ENCODE peak calls at places on chromosomes 5 and 9, in eight cellular contexts. I is left lung; P is fibroblast of lung; M is CD8-positive, alpha-beta T cell; O is skeletal muscle cell; S is fibroblast of mammary gland; C is A549; B is SJCRH30. Y is an unnamed sample.

GRCh38 chr5:10808347-10809212 is 47.5 kb upstream of the DAP start:
- DNase-seq in O (no peak), B (no peak), S (no peak), P (no peak), M (no peak), C (no peak), I (no peak), Y (no peak)

GRCh38 chr5:93654676-93655075 is 71.7 kb downstream of the NR2F1 start:
- DNase-seq in P (no peak), O (no peak), I (no peak), C (no peak), B (no peak), M (no peak), S (peak), Y (no peak)

GRCh38 chr5:140800816-140801493 is at the start of gene PCDHA3:
- DNase-seq in P (peak), B (no peak), M (no peak), S (peak), I (peak), O (no peak), C (peak), Y (no peak)

GRCh38 chr9:78296208-78296892 is 575 bp upstream of the PSAT1 start:
- DNase-seq in C (peak), S (peak), I (peak), P (peak), B (peak), O (no peak), M (no peak), Y (peak)

GRCh38 chr5:140219068-140219971 is 44.3 kb downstream of the CYSTM1 start:
- DNase-seq in S (peak), B (no peak), C (no peak), O (no peak), I (no peak), M (no peak), P (peak), Y (no peak)

GRCh38 chr9:118522093-118523028 is 818.2 kb downstream of the TLR4 start:
- DNase-seq in I (no peak), M (no peak), P (peak), C (peak), O (peak), S (peak), B (peak), Y (peak)

GRCh38 chr9:31272456-31273295 is 1111.8 kb upstream of the ACO1 start:
- DNase-seq in I (no peak), O (no peak), S (no peak), M (no peak), B (no peak), P (no peak), C (no peak), Y (no peak)

GRCh38 chr9:88380118-88380517 is 8.1 kb upstream of the SPIN1 start:
- DNase-seq in O (no peak), P (no peak), B (no peak), C (no peak), M (no peak), S (no peak), I (no peak), Y (no peak)

GRCh38 chr9:13513710-13514444 is 234.4 kb upstream of the MPDZ start:
- DNase-seq in I (no peak), C (no peak), P (peak), M (no peak), O (no peak), S (no peak), B (peak), Y (no peak)

GRCh38 chr5:76818844-76819831 is at the start of gene F2RL1:
- DNase-seq in C (peak), M (no peak), S (peak), I (peak), P (peak), B (no peak), O (no peak), Y (peak)

GRCh38 chr9:36074870-36075532 is 38.3 kb downstream of the RECK start:
- DNase-seq in B (peak), I (no peak), C (peak), O (peak), M (no peak), S (peak), P (peak), Y (peak)

GRCh38 chr5:6408627-6409446 is 30.5 kb upstream of the MED10 start:
- DNase-seq in P (no peak), O (no peak), B (no peak), S (peak), I (no peak), M (no peak), C (no peak), Y (no peak)

GRCh38 chr9:31243386-31243785 is 1141.1 kb upstream of the ACO1 start:
- DNase-seq in P (no peak), O (no peak), C (no peak), B (no peak), M (no peak), I (no peak), S (no peak), Y (no peak)

GRCh38 chr5:126896170-126896717 is 119.3 kb downstream of the LMNB1 start:
- DNase-seq in S (no peak), O (no peak), I (no peak), C (no peak), P (no peak), B (no peak), M (no peak), Y (no peak)

GRCh38 chr9:99241106-99241505 is 19.0 kb downstream of the SEC61B start:
- DNase-seq in P (no peak), S (no peak), O (no peak), B (no peak), I (no peak), M (no peak), C (no peak), Y (no peak)

GRCh38 chr9:4662989-4663792 is 1.1 kb downstream of the PLPP6 start:
- DNase-seq in C (peak), S (no peak), B (no peak), I (no peak), O (no peak), M (no peak), P (no peak), Y (no peak)

GRCh38 chr5:74816875-74817274 is 49.3 kb downstream of the FAM169A start:
- DNase-seq in M (no peak), B (no peak), P (no peak), O (no peak), I (no peak), C (no peak), S (no peak), Y (no peak)

GRCh38 chr9:126500600-126501382 is 112.9 kb upstream of the LMX1B start:
- DNase-seq in B (peak), O (peak), I (peak), P (peak), C (peak), S (peak), M (peak), Y (peak)

GRCh38 chr9:113886003-113886324 is 9.9 kb downstream of the ZNF618 start:
- DNase-seq in O (no peak), M (no peak), C (no peak), P (peak), B (no peak), S (peak), I (no peak), Y (no peak)

GRCh38 chr5:141420855-141421488 is at the start of gene PCDHGA11:
- DNase-seq in M (no peak), P (peak), B (no peak), S (peak), O (peak), C (peak), I (peak), Y (no peak)

GRCh38 chr9:90331826-90332575 is 310.6 kb downstream of the DIRAS2 start:
- DNase-seq in M (no peak), S (peak), O (peak), P (peak), C (peak), I (no peak), B (no peak), Y (no peak)

GRCh38 chr5:44952376-44952775 is 143.6 kb downstream of the MRPS30 start:
- DNase-seq in C (peak), I (no peak), P (peak), O (no peak), B (peak), S (peak), M (no peak), Y (no peak)

GRCh38 chr9:98374385-98375051 is 119.1 kb upstream of the TBC1D2 start:
- DNase-seq in P (peak), C (peak), I (no peak), B (no peak), M (no peak), S (peak), O (peak), Y (no peak)

GRCh38 chr5:127615916-127616315 is 33.0 kb upstream of the CTXN3 start:
- DNase-seq in M (no peak), I (no peak), C (no peak), S (peak), B (no peak), O (peak), P (peak), Y (no peak)

GRCh38 chr9:113278840-113279239 is 3.4 kb downstream of the PRPF4 start:
- DNase-seq in B (no peak), S (no peak), O (no peak), P (no peak), I (no peak), C (no peak), M (no peak), Y (no peak)

GRCh38 chr5:61805101-61805500 is 473.0 kb downstream of the ZSWIM6 start:
- DNase-seq in B (no peak), I (no peak), P (peak), S (peak), C (peak), O (peak), M (no peak), Y (no peak)

GRCh38 chr5:135204151-135204600 is 170.1 kb upstream of the PITX1 start:
- DNase-seq in O (no peak), M (no peak), I (no peak), B (no peak), S (no peak), C (no peak), P (no peak), Y (no peak)

GRCh38 chr5:39584921-39585320 is 160.1 kb upstream of the DAB2 start:
- DNase-seq in C (no peak), P (no peak), I (no peak), S (peak), B (no peak), M (no peak), O (peak), Y (no peak)

GRCh38 chr9:35728041-35728971 is 3.7 kb downstream of the TLN1 start:
- DNase-seq in P (peak), M (no peak), O (peak), B (no peak), I (peak), C (peak), S (peak), Y (peak)

GRCh38 chr5:111509119-111509518 is 3.2 kb downstream of the STARD4 start:
- DNase-seq in M (no peak), O (no peak), S (no peak), I (no peak), C (no peak), B (no peak), P (no peak), Y (no peak)
- H3K4me3 ChIP-seq in M (no peak), O (peak), S (peak), I (no peak), C (no peak), B (no peak), P (peak), Y (no peak)

GRCh38 chr9:137082925-137083290 is 3.9 kb upstream of the MAN1B1 start:
- DNase-seq in B (no peak), C (no peak), S (no peak), P (no peak), I (no peak), M (no peak), O (no peak), Y (no peak)
- H3K4me3 ChIP-seq in B (no peak), C (no peak), S (no peak), P (peak), I (no peak), M (no peak), O (no peak), Y (no peak)

GRCh38 chr9:132136151-132136892 is 25.5 kb upstream of the NTNG2 start:
- DNase-seq in C (no peak), I (no peak), M (no peak), B (no peak), S (no peak), P (no peak), O (no peak), Y (no peak)
- H3K4me3 ChIP-seq in C (no peak), I (no peak), M (no peak), B (no peak), S (no peak), P (no peak), O (no peak), Y (no peak)

DNA sequence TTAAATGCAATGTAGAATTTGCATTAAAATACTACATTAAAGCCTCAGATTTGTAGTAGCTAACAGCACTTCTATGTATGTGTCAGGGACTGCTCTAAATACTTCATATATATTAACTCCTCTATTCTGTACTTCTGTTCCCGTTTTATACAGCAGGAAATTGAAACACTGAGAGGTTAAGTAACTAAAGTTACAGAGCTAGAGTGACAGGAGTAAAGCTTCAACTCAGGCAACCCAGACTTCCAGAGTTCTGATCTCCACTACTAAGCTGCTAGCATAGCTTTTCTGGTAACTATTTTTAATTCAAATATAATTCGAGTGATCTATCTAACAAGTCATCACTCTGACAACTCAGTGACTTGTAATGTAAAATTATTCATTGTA is 605 bp upstream of the APC start:
- DNase-seq in S (peak), B (no peak), C (no peak), I (no peak), O (no peak), M (no peak), P (no peak), Y (no peak)
- H3K4me3 ChIP-seq in S (peak), B (peak), C (peak), I (peak), O (peak), M (peak), P (peak), Y (peak)

DNA sequence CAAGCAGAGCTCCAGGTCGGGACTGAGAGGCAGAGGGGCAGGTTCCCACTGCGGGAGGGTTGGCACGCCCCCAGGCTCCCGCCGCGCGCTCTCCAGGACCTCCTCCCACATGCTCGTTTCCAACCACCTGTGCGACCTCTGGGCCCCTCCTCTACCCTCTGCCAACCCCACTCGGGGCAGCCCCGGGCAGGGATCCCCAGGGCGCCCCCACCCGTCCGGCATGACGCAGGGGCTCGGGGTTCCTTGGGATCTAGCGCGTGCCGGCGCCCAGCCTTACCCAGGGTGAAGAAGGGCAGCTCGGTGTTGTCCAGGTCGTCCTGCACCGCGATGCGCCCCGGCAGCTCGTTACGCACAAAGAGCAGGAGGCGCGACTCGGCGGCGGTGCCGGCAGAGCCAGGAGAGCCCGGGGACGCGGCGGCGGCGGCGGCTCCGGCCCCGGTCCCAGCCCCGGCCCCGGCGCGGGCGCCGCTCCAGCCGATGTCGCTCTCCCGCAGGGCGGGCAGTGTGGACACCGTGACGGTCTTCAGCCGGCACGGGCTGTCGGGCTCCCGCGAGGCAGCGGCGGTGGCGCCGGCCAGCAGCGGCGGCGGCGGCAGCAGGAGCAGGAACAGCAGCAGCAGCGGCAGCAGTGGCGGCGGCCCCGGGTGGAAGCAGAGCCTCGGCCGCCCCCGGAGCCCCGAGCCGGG is 494 bp downstream of the ASTN2 start:
- DNase-seq in O (no peak), I (peak), P (no peak), B (peak), S (peak), M (no peak), C (peak), Y (peak)
- H3K4me3 ChIP-seq in O (peak), I (peak), P (peak), B (peak), S (no peak), M (no peak), C (peak), Y (no peak)

DNA sequence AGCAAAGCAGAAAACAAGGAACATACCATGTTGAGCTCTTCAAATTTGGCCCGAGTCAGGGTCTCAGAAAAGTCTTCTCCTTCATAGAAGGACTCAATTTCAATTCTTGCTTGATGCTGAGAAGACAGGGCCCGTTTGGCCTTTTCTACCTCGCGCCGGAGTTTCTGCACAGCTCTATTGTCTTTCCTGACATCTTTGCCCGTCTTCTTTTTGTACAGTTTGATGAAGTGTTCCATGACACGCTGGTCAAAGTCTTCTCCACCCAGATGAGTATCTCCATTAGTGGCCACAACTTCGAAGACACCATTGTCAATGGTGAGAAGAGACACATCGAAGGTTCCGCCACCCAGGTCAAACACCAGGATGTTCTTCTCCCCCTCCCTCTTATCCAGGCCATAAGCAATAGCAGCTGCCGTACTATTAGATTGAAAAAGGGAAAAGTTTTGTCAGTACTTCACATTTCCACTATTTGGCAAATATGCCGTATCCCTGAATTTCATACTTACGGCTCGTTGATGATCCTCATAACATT is 2.2 kb downstream of the HSPA5 start:
- DNase-seq in B (no peak), C (no peak), S (no peak), O (no peak), M (no peak), I (no peak), P (no peak), Y (no peak)
- H3K4me3 ChIP-seq in B (peak), C (peak), S (peak), O (peak), M (peak), I (peak), P (peak), Y (peak)

DNA sequence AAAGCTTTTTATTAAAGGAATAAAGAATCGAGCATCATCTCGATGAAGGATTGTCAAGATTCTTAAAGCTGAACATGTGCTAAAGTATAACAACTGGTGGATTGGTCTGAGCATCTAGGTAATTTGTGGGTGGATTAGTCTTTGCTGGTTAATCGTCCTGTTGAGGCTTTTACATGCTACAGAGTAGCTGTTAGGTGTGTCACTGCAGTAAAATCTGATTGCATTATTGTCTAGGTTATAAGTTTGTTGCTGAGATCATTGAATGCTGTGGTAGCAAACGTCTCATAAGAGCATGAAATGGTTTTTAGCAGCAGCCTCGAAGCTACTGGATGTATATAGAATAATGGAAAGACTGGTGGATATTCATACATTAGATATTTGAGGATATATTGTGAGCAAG is 7.2 kb downstream of the FBXO38 start:
- DNase-seq in M (no peak), I (no peak), B (no peak), C (no peak), S (no peak), O (no peak), P (no peak), Y (no peak)
- H3K4me3 ChIP-seq in M (no peak), I (no peak), B (no peak), C (no peak), S (no peak), O (no peak), P (no peak), Y (no peak)